ENCODE peak calls at places on chromosomes 13 and 19, in ten cellular contexts. D is psoas muscle; J is lower lobe of right lung; V is right lobe of liver; T is heart right ventricle; S is Caco-2; A is heart left ventricle; E is left lung; U is CD8-positive, alpha-beta memory T cell; H is thoracic aorta. O is an unnamed sample. For H3K36me3, H3K4me1 and H3K27me3, the result is how much of the 10 kb centered on the place peaks cover.

GRCh38 chr13:52651880-52652169 is 811 bp upstream of the SUGT1 start:
- DNase-seq in U (no peak), A (no peak), T (no peak), D (no peak), V (no peak), H (no peak), S (no peak), E (no peak), J (no peak), O (no peak)

GRCh38 chr19:5435642-5436017 is 19.6 kb upstream of the ZNRF4 start:
- DNase-seq in S (no peak), U (no peak), J (no peak), E (no peak), D (no peak), H (no peak), V (no peak), T (no peak), A (no peak), O (no peak)

GRCh38 chr19:41531438-41532311 is 44.3 kb upstream of the CEACAM21 start:
- DNase-seq in V (peak), E (peak), J (peak), H (peak), D (peak), S (peak), T (peak), U (peak), A (peak), O (peak)

GRCh38 chr19:3112375-3113099 is 18.4 kb downstream of the GNA11 start:
- DNase-seq in U (no peak), T (peak), H (no peak), D (no peak), E (no peak), S (no peak), V (no peak), J (no peak), A (peak), O (no peak)

GRCh38 chr13:109626386-109627171 is 159.8 kb downstream of the IRS2 start:
- DNase-seq in E (no peak), S (no peak), H (no peak), T (no peak), J (no peak), U (no peak), D (no peak), A (no peak), V (no peak), O (no peak)

GRCh38 chr13:89750371-89750770 is 1597.1 kb upstream of the MIR17HG start:
- DNase-seq in A (no peak), J (no peak), U (no peak), E (no peak), D (no peak), H (no peak), S (no peak), T (no peak), V (no peak), O (no peak)

GRCh38 chr19:46211201-46211881 is 18.2 kb upstream of the IGFL1 start:
- DNase-seq in E (peak), D (peak), T (no peak), V (no peak), J (peak), A (no peak), U (no peak), H (no peak), S (peak), O (peak)

GRCh38 chr13:107847406-107847805 is 367.9 kb downstream of the LIG4 start:
- DNase-seq in J (no peak), D (no peak), V (no peak), T (no peak), U (no peak), S (no peak), E (no peak), A (no peak), H (no peak), O (no peak)

GRCh38 chr13:95784161-95784880 is 107.4 kb downstream of the DNAJC3 start:
- DNase-seq in D (no peak), S (no peak), T (no peak), U (no peak), J (no peak), H (no peak), V (no peak), A (no peak), E (no peak), O (no peak)

GRCh38 chr13:95791084-95791722 is 114.3 kb downstream of the DNAJC3 start:
- DNase-seq in D (no peak), H (no peak), A (no peak), E (no peak), J (no peak), T (no peak), U (no peak), S (no peak), V (no peak), O (no peak)

GRCh38 chr13:95788100-95788463 is 111.1 kb downstream of the DNAJC3 start:
- DNase-seq in H (no peak), J (no peak), E (no peak), S (no peak), U (no peak), V (no peak), D (no peak), T (no peak), A (no peak), O (no peak)

GRCh38 chr13:95784891-95785290 is 108.0 kb downstream of the DNAJC3 start:
- DNase-seq in A (no peak), D (no peak), U (no peak), V (no peak), T (no peak), S (no peak), H (no peak), J (no peak), E (no peak), O (no peak)

DNA sequence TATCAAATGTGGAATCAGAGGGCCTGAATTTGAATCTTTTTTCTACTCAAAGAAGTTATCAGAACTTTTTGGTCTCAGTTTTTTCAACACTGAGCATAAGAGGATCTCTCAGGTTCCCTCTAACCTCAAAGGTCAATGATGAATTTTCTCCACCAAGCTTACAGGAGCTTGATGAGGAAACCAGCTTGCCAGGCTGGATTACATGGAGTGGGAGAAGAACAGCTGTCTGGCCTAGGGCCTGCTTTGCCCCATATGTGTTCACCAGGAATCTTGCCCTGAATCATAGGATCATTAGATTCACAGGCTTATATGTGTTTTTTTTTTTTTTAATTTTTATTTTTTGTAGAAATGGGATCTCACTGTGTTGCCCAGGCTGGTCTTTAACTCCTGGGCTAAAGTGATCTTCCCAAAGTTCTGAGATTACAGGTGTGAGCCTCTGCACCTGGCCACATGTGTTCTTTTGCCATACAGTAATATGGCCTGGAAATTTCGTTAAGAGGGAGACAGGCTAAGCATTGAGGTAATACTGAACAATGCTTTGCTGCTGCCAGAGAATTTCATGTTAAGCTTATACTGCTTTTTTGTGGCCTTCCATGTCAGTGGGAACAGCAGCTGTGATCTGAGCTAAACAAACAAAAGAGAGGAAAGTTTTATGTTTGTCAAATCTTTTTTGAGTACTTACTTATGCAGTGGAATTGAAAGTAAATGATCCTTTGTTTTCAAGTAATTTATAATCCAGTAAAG is 110.6 kb downstream of the DNAJC3 start:
- DNase-seq in J (no peak), E (no peak), A (no peak), S (no peak), U (no peak), T (no peak), H (no peak), D (no peak), V (no peak), O (no peak)
- H3K36me3 ChIP-seq in J (half or more), E (under half), A (under half), S (under half), U (under half), T (under half), H (under half), D (under half), V (under half), O (under half)

DNA sequence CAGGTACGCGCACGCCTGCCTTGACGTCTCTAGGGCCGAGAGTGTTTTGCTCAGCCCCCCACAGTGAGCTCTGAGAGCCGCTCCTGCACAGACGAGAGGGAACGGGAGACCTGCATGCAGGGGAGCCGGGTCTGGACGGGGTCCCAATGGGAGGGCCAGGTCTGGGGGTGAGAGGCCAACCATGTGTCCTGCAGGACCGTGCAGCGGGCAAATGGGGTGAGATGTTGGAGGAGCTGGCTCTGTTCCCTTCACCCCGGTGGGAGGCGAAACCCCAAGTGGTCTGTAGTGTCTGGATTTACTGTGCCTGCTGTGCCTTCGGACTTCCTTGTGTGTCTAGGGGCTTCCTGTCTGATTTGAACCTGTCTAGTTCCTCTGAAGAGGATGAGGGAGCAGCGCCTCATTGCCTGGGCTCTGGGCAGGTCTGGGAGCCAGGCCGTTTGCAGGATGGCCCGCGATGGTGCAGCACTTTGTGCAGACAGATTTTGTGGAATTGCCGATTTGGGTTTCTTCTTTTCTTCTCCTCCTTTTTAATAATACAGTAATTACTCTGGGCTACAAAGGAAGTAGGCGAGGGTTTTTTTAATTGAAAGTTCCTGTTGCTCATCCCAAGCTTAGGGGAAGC is 2.1 kb downstream of the CSNK1G2 start:
- DNase-seq in V (no peak), D (no peak), A (no peak), E (no peak), H (no peak), J (no peak), U (peak), T (no peak), S (no peak), O (no peak)
- H3K4me1 ChIP-seq in V (under half), D (under half), A (half or more), E (under half), H (under half), J (under half), U (under half), T (under half), S (under half), O (under half)

DNA sequence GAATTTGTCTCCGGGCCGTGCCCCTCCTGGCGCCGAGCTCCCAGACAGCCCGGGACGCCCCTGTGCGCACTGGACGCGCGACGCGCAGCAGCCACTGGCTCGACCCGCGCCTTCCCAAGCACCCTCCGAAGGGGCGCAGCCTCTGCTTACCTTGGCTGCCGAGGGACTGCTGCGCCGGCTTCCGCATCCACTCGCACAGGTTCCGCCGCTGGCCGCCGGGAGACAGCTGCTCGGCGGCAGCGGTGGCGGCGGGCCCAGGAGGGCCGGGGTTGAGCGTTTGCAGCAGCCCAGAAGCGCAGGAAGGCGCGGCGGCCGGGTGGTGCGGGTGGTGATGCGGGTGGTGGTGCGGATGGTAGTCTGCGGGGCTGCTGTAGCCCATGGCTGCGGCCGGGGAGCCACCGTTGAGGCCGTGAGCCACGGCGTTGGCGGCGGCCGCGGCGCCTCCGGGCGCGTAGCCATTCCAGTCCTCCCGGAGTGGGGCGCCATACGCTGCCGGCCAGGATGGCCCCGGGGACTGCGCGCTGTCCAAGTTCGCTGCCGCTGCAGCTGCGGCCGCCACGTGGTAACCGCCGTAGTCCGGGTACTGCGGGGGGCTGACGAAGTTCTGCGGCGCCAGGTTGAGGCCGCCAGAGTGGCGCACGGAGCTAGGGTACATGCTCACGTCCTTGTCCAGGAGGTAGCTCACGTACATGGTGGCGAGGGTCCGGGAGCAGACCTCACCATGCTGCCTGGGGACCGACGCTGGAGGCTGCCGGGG is 621 bp downstream of the CDX2 start:
- DNase-seq in V (no peak), J (no peak), T (no peak), U (no peak), H (no peak), S (no peak), D (no peak), E (no peak), A (no peak), O (no peak)
- H3K27me3 ChIP-seq in V (under half), J (half or more), T (half or more), U (under half), H (under half), S (under half), D (half or more), E (half or more), A (half or more), O (under half)

DNA sequence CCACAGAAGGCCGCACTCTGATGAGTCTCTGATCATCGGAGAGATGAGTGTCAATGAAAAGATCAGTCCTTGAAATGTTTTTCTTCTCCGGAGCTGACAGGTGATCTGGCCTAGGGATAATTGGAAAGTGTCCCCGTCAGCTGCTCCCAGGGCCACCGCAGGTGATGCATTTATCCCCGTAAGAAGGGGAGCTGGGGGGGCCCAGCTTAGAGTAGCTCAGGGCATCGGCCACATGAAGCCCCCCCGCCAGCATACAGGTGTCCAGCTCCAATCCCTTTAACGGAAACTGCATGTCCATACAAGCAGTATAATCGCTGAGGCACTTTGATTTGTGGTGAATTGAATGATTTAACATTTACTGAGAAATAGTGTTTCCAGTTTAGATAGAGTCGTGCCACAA is 27.7 kb downstream of the ATP4B start:
- DNase-seq in E (peak), A (no peak), V (peak), J (peak), U (no peak), H (no peak), S (peak), D (no peak), T (peak), O (no peak)
- H3K36me3 ChIP-seq in E (under half), A (under half), V (under half), J (under half), U (under half), H (under half), S (under half), D (under half), T (under half), O (under half)

GRCh38 chr13:39407138-39407537 is 195.9 kb downstream of the LHFPL6 start:
- DNase-seq in A (no peak), D (no peak), T (no peak), U (no peak), E (no peak), S (no peak), J (no peak), H (no peak), V (no peak), O (no peak)
- H3K4me1 ChIP-seq in A (half or more), D (under half), T (under half), U (under half), E (under half), S (under half), J (under half), H (under half), V (under half), O (under half)

DNA sequence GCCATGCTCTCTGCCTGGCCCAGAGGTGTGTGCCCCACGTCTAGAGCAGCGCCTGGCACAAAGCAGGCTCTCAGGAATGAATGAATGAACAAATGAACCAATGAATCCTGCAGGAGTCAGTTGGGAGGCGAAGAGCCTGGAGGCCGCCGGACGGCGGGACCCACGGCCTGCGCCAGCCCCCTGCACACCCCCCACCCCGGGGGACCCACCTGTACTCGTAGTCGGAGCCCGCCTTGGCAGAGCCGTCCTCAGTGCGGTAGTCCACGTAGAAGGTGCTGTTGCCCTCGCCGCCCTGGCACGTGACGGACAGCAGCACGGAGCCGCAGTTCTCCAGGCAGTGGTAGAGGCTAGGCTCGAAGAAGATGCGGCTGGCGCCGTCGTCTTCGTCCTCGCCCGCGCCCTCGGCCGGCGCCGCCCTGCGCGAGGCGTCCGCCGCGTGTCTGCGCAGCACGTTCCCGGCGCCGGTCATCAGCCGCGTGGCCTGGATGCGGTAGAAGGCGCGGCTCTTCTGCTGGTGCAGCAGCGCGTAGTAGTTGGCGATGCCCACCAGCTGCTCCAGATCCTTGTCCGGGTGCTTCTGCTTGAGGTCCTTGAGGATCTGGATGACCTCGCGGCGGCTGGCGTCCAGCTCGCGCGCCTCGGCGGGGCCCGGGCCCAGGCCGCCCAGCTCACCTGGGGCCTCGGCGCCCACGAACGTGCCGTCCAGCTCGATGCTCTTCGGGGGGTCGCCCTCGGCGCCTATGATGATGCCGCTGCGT is 14.8 kb downstream of the SLC8A2 start:
- DNase-seq in T (no peak), U (no peak), A (peak), E (no peak), V (no peak), S (no peak), D (no peak), J (no peak), H (no peak), O (no peak)
- H3K27me3 ChIP-seq in T (half or more), U (under half), A (half or more), E (under half), V (under half), S (under half), D (under half), J (half or more), H (under half), O (under half)

DNA sequence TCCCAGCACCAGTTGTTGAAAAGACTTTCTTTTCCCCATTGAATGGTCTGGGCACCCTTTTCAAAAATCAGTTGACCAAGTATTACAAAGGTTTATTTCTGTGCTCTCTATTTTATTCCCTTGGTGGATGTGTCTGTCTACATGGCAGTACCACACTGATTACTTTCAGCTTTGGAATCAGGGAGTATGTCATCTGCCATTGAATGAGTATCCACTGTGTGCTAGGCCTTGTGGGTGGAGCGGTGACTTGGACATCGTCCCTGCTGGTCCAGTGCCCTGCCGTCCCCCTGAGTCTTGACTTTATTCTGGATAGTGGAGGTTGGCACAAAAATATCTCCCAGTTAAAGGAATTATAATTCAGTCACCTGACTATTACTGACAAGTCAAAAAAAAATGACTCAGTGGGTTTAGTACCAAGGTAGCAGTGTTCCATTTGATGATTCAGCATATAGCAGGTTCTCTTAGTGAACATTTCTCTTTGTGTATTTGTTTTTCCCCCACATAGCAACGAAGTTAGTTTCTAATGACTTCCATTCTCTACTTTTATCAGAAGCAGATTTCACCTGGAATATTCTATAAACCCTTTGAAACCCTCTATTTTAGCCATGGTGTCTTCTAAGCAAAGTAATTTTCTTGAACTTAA is 3.9 kb downstream of the UPF3A start:
- DNase-seq in T (no peak), J (no peak), E (no peak), U (no peak), S (no peak), D (no peak), H (no peak), A (no peak), V (no peak), O (no peak)
- H3K36me3 ChIP-seq in T (under half), J (half or more), E (under half), U (under half), S (under half), D (under half), H (under half), A (under half), V (under half), O (under half)

GRCh38 chr19:16477311-16477710 is 5.5 kb upstream of the EPS15L1 start:
- DNase-seq in J (no peak), U (no peak), S (no peak), D (no peak), T (no peak), H (no peak), A (no peak), V (no peak), E (no peak), O (no peak)

GRCh38 chr19:16470911-16471811 is 609 bp downstream of the EPS15L1 start:
- DNase-seq in H (no peak), E (no peak), U (no peak), A (no peak), T (peak), D (no peak), V (peak), S (no peak), J (peak), O (no peak)

GRCh38 chr19:16473875-16474397 is 2.2 kb upstream of the EPS15L1 start:
- DNase-seq in D (no peak), S (no peak), U (no peak), H (no peak), T (no peak), E (no peak), V (no peak), J (no peak), A (no peak), O (no peak)

GRCh38 chr19:16472992-16473391 is 1.2 kb upstream of the EPS15L1 start:
- DNase-seq in S (no peak), E (no peak), U (no peak), T (no peak), A (no peak), H (no peak), V (no peak), D (no peak), J (no peak), O (no peak)

DNA sequence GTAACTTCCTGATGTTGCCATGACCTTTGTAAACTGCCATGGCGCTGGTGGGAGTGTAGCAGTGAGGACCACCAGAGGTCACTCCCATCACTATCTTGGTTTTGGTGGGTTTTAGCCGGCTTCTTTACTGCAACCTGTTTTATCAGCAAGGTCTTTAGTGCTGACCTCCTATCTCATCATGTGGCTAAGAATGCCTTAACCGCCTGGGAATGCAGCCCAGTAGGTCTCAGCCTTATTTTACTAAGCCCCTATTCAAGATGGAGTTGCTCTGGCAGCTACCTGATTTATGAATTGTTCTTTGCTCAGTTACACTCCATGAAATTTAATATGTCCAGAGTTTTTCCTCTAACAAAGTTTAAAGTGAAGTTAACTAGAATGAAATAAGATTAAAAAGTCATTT is 4.6 kb upstream of the EPS15L1 start:
- DNase-seq in V (no peak), T (no peak), S (no peak), J (no peak), D (no peak), H (no peak), A (no peak), E (no peak), U (no peak), O (no peak)
- H3K4me1 ChIP-seq in V (under half), T (under half), S (under half), J (under half), D (under half), H (under half), A (under half), E (under half), U (under half), O (under half)

O was measured in testis.